ENCODE peak calls at places on chromosomes 5 and 9, in four cellular contexts. D is SK-N-SH, C is HepG2, B is K562. V is an unnamed sample.

GRCh38 chr9:81552571-81552970 is 136.8 kb downstream of the TLE1 start:
- DNase-seq in D (no peak), B (no peak), C (peak), V (no peak)

GRCh38 chr9:90960941-90961340 is 159.3 kb downstream of the SYK start:
- DNase-seq in C (no peak), B (no peak), D (no peak), V (no peak)

GRCh38 chr5:17005087-17005828 is 69.2 kb upstream of the MYO10 start:
- DNase-seq in B (no peak), C (no peak), D (no peak), V (no peak)

GRCh38 chr5:107580902-107581823 is 89.6 kb downstream of the EFNA5 start:
- DNase-seq in C (no peak), D (no peak), B (no peak), V (no peak)

GRCh38 chr9:95820076-95820475 is 55.4 kb upstream of the ERCC6L2 start:
- DNase-seq in D (no peak), B (no peak), C (no peak), V (no peak)

GRCh38 chr9:129102791-129103594 is 7.6 kb downstream of the CRAT start:
- DNase-seq in B (peak), C (peak), D (peak), V (peak)

GRCh38 chr5:115069087-115069968 is 100.4 kb downstream of the TRIM36 start:
- DNase-seq in C (peak), D (peak), B (peak), V (peak)

GRCh38 chr9:69599232-69599971 is 72.8 kb downstream of the APBA1 start:
- DNase-seq in C (no peak), D (no peak), B (no peak), V (no peak)

GRCh38 chr5:14258840-14259239 is 115.7 kb downstream of the TRIO start:
- DNase-seq in B (no peak), C (no peak), D (no peak), V (peak)

DNA sequence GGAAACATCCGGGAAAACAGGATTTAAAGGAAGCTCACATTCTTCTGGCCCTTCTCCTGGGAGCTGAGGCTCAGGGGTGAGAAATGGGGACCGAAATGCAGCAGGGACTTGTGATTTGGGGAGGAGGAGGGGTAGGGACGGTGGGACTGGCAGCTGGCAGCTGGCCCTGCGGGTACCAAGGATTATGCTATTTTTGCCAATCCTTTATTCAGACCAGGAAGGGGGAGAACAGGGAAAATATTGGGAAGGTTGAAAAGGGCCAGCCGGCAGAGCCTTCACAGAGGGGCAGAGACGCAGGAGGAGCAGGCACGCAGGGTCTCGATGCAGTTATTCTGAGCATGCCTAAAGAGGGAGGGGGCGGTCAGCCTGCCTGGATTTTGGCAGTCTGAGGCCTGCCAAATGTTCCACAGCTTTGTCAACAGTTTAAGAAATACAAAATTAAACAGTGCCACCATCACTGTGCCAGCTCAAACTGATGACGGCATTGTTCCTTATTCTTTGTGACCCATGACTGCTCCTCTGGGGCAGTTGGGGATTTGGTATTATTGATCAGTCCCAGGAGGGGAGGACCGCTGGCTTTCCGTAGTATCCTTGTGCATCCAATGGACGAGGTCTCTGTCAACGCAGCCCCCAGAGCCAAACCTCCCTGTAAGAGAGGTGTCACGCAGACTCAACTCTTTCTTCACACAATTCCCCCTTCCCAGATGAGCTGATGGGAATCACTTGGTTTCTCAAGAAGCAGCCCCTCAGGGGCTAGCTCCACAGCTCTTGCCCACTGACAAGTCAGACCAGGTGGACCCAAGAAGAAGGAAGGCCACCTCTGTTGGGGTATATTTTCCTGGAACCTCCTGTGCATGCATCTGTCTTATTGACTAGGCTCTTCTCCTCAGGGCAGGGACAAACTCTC is 553.3 kb downstream of the BNC2 start:
- DNase-seq in D (no peak), C (no peak), B (no peak), V (no peak)
- TF ChIP-seq FOXJ3 in D (no peak), C (no peak), B (no peak), V (no peak)

DNA sequence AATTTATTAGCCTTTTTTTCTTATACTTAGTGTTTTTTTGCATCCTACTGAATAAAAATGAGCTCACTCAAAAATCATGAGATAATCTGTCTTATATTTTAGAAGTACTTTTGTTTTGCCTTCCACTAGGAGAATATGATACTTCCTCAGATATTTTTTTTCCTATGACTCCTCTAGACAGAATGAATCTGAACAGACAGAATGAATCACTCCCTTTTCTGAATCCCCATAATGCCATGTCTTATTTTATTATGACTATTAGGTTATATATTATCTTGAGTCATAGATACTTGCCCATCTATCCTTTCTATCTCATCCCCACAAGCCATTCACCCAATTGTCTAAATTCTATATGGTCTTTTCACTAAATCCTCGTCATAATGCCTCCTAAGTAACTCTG is 134.6 kb downstream of the BRINP1 start:
- DNase-seq in C (no peak), B (no peak), D (no peak), V (no peak)
- TF ChIP-seq FOXJ3 in C (no peak), B (no peak), D (no peak), V (no peak)

GRCh38 chr5:147887026-147887627 is 8.6 kb downstream of the SCGB3A2 start:
- DNase-seq in B (peak), D (peak), C (peak), V (no peak)
- TF ChIP-seq FOXJ3 in B (no peak), D (no peak), C (no peak), V (no peak)

GRCh38 chr5:137751869-137752491 is 2.2 kb downstream of the HNRNPA0 start:
- DNase-seq in C (peak), B (peak), D (peak), V (no peak)

GRCh38 chr5:137747848-137748247 is 6.3 kb downstream of the HNRNPA0 start:
- DNase-seq in D (no peak), C (no peak), B (no peak), V (no peak)

GRCh38 chr5:137752873-137753226 is 1.3 kb downstream of the HNRNPA0 start:
- DNase-seq in C (peak), B (peak), D (no peak), V (peak)

GRCh38 chr5:137753227-137753985 is 757 bp downstream of the HNRNPA0 start:
- DNase-seq in B (no peak), C (no peak), D (peak), V (peak)

DNA sequence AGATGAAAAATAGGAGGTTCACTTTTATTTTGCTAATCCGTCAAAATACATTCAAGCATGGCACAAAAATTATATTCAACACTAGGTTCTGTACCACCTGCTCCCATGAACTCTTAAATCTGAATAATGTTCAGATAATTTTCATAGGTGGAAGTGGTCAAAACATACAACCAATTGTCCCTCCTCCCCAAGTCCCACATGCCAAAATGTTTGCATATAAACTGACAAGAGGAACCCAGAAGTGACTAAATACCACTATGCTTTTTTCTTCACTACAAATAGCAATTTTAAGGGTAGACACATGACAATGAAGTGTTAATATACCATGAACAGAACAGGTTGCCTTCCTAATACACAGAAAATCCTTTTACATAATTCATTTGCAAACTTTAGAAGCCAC is 3.7 kb downstream of the HNRNPA0 start:
- DNase-seq in D (no peak), B (no peak), C (no peak), V (no peak)
- TF ChIP-seq FOXJ3 in D (no peak), B (no peak), C (no peak), V (no peak)

GRCh38 chr9:127724012-127724411 is 8.1 kb downstream of the TTC16 start:
- DNase-seq in C (no peak), D (no peak), B (no peak), V (no peak)
- TF ChIP-seq FOXJ3 in C (no peak), D (no peak), B (no peak), V (no peak)

GRCh38 chr9:135221576-135221950 is 134.1 kb downstream of the OLFM1 start:
- DNase-seq in D (no peak), B (no peak), C (no peak), V (no peak)
- TF ChIP-seq FOXJ3 in D (no peak), B (no peak), C (no peak), V (no peak)

DNA sequence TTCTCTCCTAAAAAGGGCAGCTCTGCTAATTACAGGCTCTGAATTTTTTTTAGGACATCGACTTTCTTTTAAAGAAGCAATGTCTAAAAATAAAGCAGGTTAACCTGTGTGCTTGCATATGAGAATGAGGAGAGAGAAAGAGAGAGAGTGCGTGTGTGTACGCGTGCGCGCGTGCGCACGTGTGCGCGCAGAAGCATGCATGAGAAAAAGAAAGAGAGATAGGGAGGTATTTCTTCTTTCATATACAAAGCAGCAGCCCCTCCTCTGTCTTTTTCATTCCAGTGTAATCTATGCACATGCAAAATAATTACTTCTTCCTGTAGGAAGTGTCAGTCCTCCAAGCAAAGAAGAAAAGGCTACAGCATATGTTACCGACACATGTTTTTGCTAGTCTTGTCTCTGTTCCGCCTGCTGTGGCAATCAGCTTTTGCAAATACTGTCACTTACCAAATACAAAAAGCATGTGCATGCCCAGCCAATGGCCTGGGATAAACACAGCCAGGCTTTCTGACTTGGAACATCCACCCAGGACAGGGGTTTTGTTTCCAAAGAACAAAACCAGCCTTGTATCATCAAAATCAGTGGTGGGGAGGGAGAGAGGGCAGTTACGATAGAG is 252.3 kb upstream of the SLC24A2 start:
- DNase-seq in C (no peak), B (no peak), D (peak), V (no peak)
- TF ChIP-seq FOXJ3 in C (no peak), B (no peak), D (no peak), V (no peak)

GRCh38 chr5:72505539-72505938 is 1.7 kb downstream of the ZNF366 start:
- DNase-seq in C (no peak), D (no peak), B (no peak), V (no peak)
- TF ChIP-seq FOXJ3 in C (no peak), D (no peak), B (no peak), V (no peak)

V was measured in WTC11.